ENCODE peak calls at places on chromosomes 12 and 14, in five cellular contexts. One of them, this sample, is unnamed.

GRCh38 chr12:28622416-28622815 is 432.2 kb downstream of the CCDC91 start:
- DNase-seq in GM23248: peak; percentile 78
- DNase-seq in A549: no peak
- DNase-seq in bronchial epithelial cell: peak; percentile 38
- DNase-seq in fibroblast of lung: peak; percentile 68
- DNase-seq in this sample: no peak

GRCh38 chr14:59483360-59483759 is 848 bp downstream of the L3HYPDH start:
- DNase-seq in A549: peak; percentile 47
- DNase-seq in bronchial epithelial cell: peak; percentile 53
- DNase-seq in fibroblast of lung: peak; percentile 90
- DNase-seq in GM23248: peak; percentile 77
- DNase-seq in this sample: peak; percentile 9

GRCh38 chr14:52834440-52834842 is 43.0 kb upstream of the GNPNAT1 start:
- DNase-seq in bronchial epithelial cell: peak; percentile 71
- DNase-seq in GM23248: peak; percentile 81
- DNase-seq in fibroblast of lung: peak; percentile 85
- DNase-seq in A549: peak; percentile 68
- DNase-seq in this sample: no peak

GRCh38 chr14:23321572-23322547 is 603 bp downstream of the PABPN1 start:
- DNase-seq in bronchial epithelial cell: peak; percentile 60
- DNase-seq in A549: peak; percentile 44
- DNase-seq in GM23248: peak; percentile 88
- DNase-seq in fibroblast of lung: peak; percentile 59
- DNase-seq in this sample: no peak

GRCh38 chr12:31740618-31741017 is 11.8 kb upstream of the AMN1 start:
- DNase-seq in A549: no peak
- DNase-seq in GM23248: no peak
- DNase-seq in bronchial epithelial cell: no peak
- DNase-seq in fibroblast of lung: no peak
- DNase-seq in this sample: no peak

GRCh38 chr12:71242511-71242910 is 84.7 kb upstream of the TSPAN8 start:
- DNase-seq in A549: no peak
- DNase-seq in fibroblast of lung: peak; percentile 23
- DNase-seq in bronchial epithelial cell: no peak
- DNase-seq in GM23248: no peak
- DNase-seq in this sample: no peak

GRCh38 chr14:100827140-100827517 is 1.2 kb downstream of the MEG3 start:
- DNase-seq in fibroblast of lung: peak; percentile 33
- DNase-seq in GM23248: peak; percentile 59
- DNase-seq in A549: no peak
- DNase-seq in bronchial epithelial cell: no peak
- DNase-seq in this sample: no peak

GRCh38 chr12:115478505-115478904 is 794.5 kb upstream of the TBX3 start:
- DNase-seq in bronchial epithelial cell: no peak
- DNase-seq in GM23248: no peak
- DNase-seq in A549: no peak
- DNase-seq in fibroblast of lung: no peak
- DNase-seq in this sample: no peak

GRCh38 chr12:53380797-53381738 is 1.1 kb downstream of the SP1 start:
- DNase-seq in bronchial epithelial cell: peak; percentile 79
- DNase-seq in GM23248: peak; percentile 75
- DNase-seq in A549: no peak
- DNase-seq in fibroblast of lung: peak; percentile 47
- DNase-seq in this sample: no peak

GRCh38 chr14:29236848-29237247 is 470.3 kb downstream of the FOXG1 start:
- DNase-seq in A549: peak; percentile 20
- DNase-seq in GM23248: peak; percentile 92
- DNase-seq in fibroblast of lung: peak; percentile 89
- DNase-seq in bronchial epithelial cell: peak; percentile 97
- DNase-seq in this sample: no peak

GRCh38 chr14:31425905-31426304 is 5.6 kb upstream of the HEATR5A start:
- DNase-seq in fibroblast of lung: no peak
- DNase-seq in GM23248: no peak
- DNase-seq in bronchial epithelial cell: no peak
- DNase-seq in A549: no peak
- DNase-seq in this sample: no peak

GRCh38 chr12:24846689-24847088 is 102.2 kb downstream of the BCAT1 start:
- DNase-seq in GM23248: no peak
- DNase-seq in A549: no peak
- DNase-seq in fibroblast of lung: no peak
- DNase-seq in bronchial epithelial cell: no peak
- DNase-seq in this sample: no peak

GRCh38 chr12:67434653-67435375 is 165.7 kb downstream of the CAND1 start:
- DNase-seq in A549: peak; percentile 66
- DNase-seq in fibroblast of lung: peak; percentile 99
- DNase-seq in bronchial epithelial cell: peak; percentile 88
- DNase-seq in GM23248: peak; percentile 97
- DNase-seq in this sample: no peak

GRCh38 chr12:102182635-102183034 is 15.0 kb downstream of the PMCH start:
- DNase-seq in GM23248: no peak
- DNase-seq in A549: no peak
- DNase-seq in bronchial epithelial cell: peak; percentile 28
- DNase-seq in fibroblast of lung: no peak
- DNase-seq in this sample: no peak

GRCh38 chr14:69238883-69239282 is 21.1 kb upstream of the GALNT16 start:
- DNase-seq in fibroblast of lung: no peak
- DNase-seq in bronchial epithelial cell: no peak
- DNase-seq in A549: no peak
- DNase-seq in GM23248: no peak
- DNase-seq in this sample: no peak

GRCh38 chr12:53498235-53498630 is 1.0 kb downstream of the MAP3K12 start:
- DNase-seq in bronchial epithelial cell: no peak
- DNase-seq in GM23248: no peak
- DNase-seq in fibroblast of lung: no peak
- DNase-seq in A549: no peak
- DNase-seq in this sample: no peak

GRCh38 chr14:35215110-35215872 is 76.9 kb upstream of the PSMA6 start:
- DNase-seq in GM23248: peak; percentile 67
- DNase-seq in A549: peak; percentile 69
- DNase-seq in fibroblast of lung: peak; percentile 71
- DNase-seq in bronchial epithelial cell: peak; percentile 59
- DNase-seq in this sample: no peak

GRCh38 chr14:39381366-39381765 is 50.9 kb downstream of the FBXO33 start:
- DNase-seq in bronchial epithelial cell: no peak
- DNase-seq in A549: no peak
- DNase-seq in fibroblast of lung: peak; percentile 7
- DNase-seq in GM23248: no peak
- DNase-seq in this sample: no peak

GRCh38 chr14:68476965-68477455 is 315.9 kb downstream of the ZFP36L1 start:
- DNase-seq in fibroblast of lung: no peak
- DNase-seq in GM23248: no peak
- DNase-seq in A549: no peak
- DNase-seq in bronchial epithelial cell: no peak
- DNase-seq in this sample: no peak

GRCh38 chr12:32198555-32198954 is 91.9 kb downstream of the BICD1 start:
- DNase-seq in fibroblast of lung: peak; percentile 41
- DNase-seq in A549: no peak
- DNase-seq in GM23248: peak; percentile 81
- DNase-seq in bronchial epithelial cell: peak; percentile 95
- DNase-seq in this sample: no peak

GRCh38 chr14:102593841-102594170 is 1.4 kb downstream of the RCOR1 start:
- DNase-seq in A549: no peak
- DNase-seq in GM23248: no peak
- DNase-seq in bronchial epithelial cell: no peak
- DNase-seq in fibroblast of lung: no peak
- DNase-seq in this sample: no peak

GRCh38 chr14:92368001-92368400 is 45.0 kb downstream of the SLC24A4 start:
- DNase-seq in bronchial epithelial cell: peak; percentile 4
- DNase-seq in fibroblast of lung: no peak
- DNase-seq in GM23248: no peak
- DNase-seq in A549: no peak
- DNase-seq in this sample: no peak

GRCh38 chr14:50530358-50530757 is 2.0 kb downstream of the MAP4K5 start:
- DNase-seq in A549: no peak
- DNase-seq in GM23248: peak; percentile 78
- DNase-seq in fibroblast of lung: peak; percentile 73
- DNase-seq in bronchial epithelial cell: peak; percentile 74
- DNase-seq in this sample: no peak

GRCh38 chr14:50530794-50531193 is 1.6 kb downstream of the MAP4K5 start:
- DNase-seq in fibroblast of lung: peak; percentile 23
- DNase-seq in GM23248: peak; percentile 31
- DNase-seq in bronchial epithelial cell: no peak
- DNase-seq in A549: no peak
- DNase-seq in this sample: no peak

GRCh38 chr14:50527970-50528369 is 4.4 kb downstream of the MAP4K5 start:
- DNase-seq in A549: no peak
- DNase-seq in GM23248: peak; percentile 53
- DNase-seq in fibroblast of lung: peak; percentile 78
- DNase-seq in bronchial epithelial cell: no peak
- DNase-seq in this sample: no peak

GRCh38 chr14:50531595-50532501 is 521 bp downstream of the MAP4K5 start:
- DNase-seq in bronchial epithelial cell: no peak
- DNase-seq in A549: peak; percentile 61
- DNase-seq in GM23248: peak; percentile 79
- DNase-seq in fibroblast of lung: peak; percentile 55
- DNase-seq in this sample: peak; percentile 47

DNA sequence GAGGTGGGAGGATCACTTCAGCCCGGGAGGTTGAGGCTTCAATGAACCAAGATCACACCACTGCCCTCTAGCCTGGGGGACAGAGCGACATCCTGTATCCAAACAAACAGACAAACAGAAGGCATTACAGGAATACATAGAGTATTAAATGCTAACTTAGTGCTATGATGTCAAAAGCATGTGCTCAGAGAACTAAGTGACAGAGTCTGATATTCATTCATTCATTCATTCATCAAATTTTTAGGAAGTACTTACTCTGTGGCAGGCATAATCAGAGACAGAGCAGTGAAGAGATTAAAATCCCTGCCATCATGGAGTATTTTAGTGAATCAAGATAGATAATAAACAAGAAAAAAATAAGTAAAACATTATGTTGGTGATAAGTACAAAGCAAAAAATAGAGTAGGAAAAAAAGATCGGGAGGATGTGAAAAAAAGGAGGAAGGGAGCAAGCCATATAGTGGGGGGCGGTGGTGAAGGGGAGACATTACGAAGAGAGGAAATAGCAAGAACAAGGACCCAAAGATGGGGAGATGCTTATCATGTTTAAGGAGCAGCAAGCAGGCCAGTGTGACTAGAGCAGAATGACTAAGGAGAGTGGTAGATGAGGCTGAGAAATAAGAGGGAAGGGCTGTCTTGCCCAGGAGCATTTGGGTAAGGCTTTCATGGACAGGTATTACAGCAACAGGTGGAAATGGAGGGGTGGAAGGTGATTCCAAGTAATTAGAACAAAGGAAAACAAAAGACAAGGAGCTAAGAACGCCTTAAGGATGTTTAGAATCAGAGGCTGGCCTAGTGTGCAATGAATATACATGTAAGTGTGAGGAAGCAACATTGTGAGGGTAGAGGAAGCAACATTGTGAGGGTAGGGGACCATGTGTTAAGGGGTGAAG is 2.8 kb downstream of the MAP4K5 start:
- DNase-seq in GM23248: peak; percentile 61
- DNase-seq in bronchial epithelial cell: no peak
- DNase-seq in A549: no peak
- DNase-seq in fibroblast of lung: peak; percentile 56
- DNase-seq in this sample: no peak
- H3K4me3 ChIP-seq in GM23248: peak overlapping the region; percentile 94
- H3K4me3 ChIP-seq in bronchial epithelial cell: no peak overlapping the region
- H3K4me3 ChIP-seq in A549: no peak overlapping the region
- H3K4me3 ChIP-seq in fibroblast of lung: peak overlapping the region; percentile 97
- H3K4me3 ChIP-seq in this sample: no peak overlapping the region

GRCh38 chr12:51950682-51951198 is 759 bp upstream of the ACVR1B start:
- DNase-seq in A549: no peak
- DNase-seq in fibroblast of lung: no peak
- DNase-seq in bronchial epithelial cell: no peak
- DNase-seq in GM23248: no peak
- DNase-seq in this sample: no peak

GRCh38 chr12:51948066-51948465 is 3.4 kb upstream of the ACVR1B start:
- DNase-seq in fibroblast of lung: no peak
- DNase-seq in GM23248: no peak
- DNase-seq in bronchial epithelial cell: no peak
- DNase-seq in A549: no peak
- DNase-seq in this sample: no peak

GRCh38 chr12:51951199-51951842 is at the start of gene ACVR1B:
- DNase-seq in fibroblast of lung: peak; percentile 85
- DNase-seq in A549: peak; percentile 90
- DNase-seq in GM23248: peak; percentile 97
- DNase-seq in bronchial epithelial cell: peak; percentile 73
- DNase-seq in this sample: peak; percentile 94

GRCh38 chr12:51947597-51947996 is 3.9 kb upstream of the ACVR1B start:
- DNase-seq in A549: no peak
- DNase-seq in fibroblast of lung: no peak
- DNase-seq in bronchial epithelial cell: no peak
- DNase-seq in GM23248: no peak
- DNase-seq in this sample: no peak

GRCh38 chr12:51949342-51950030 is 2.0 kb upstream of the ACVR1B start:
- DNase-seq in bronchial epithelial cell: no peak
- DNase-seq in A549: no peak
- DNase-seq in GM23248: peak; percentile 67
- DNase-seq in fibroblast of lung: no peak
- DNase-seq in this sample: no peak
- H3K4me3 ChIP-seq in bronchial epithelial cell: no peak overlapping the region
- H3K4me3 ChIP-seq in A549: no peak overlapping the region
- H3K4me3 ChIP-seq in GM23248: no peak overlapping the region
- H3K4me3 ChIP-seq in fibroblast of lung: no peak overlapping the region
- H3K4me3 ChIP-seq in this sample: no peak overlapping the region

GRCh38 chr14:105138021-105138541 is 30.5 kb downstream of the JAG2 start:
- DNase-seq in fibroblast of lung: no peak
- DNase-seq in bronchial epithelial cell: no peak
- DNase-seq in A549: no peak
- DNase-seq in GM23248: no peak
- DNase-seq in this sample: peak; percentile 35
- H3K4me3 ChIP-seq in fibroblast of lung: no peak overlapping the region
- H3K4me3 ChIP-seq in bronchial epithelial cell: no peak overlapping the region
- H3K4me3 ChIP-seq in A549: no peak overlapping the region
- H3K4me3 ChIP-seq in GM23248: no peak overlapping the region
- H3K4me3 ChIP-seq in this sample: no peak overlapping the region

GRCh38 chr12:19850341-19851065 is 411.2 kb downstream of the AEBP2 start:
- DNase-seq in GM23248: peak; percentile 44
- DNase-seq in bronchial epithelial cell: no peak
- DNase-seq in fibroblast of lung: peak; percentile 78
- DNase-seq in A549: no peak
- DNase-seq in this sample: no peak

GRCh38 chr12:19846561-19846960 is 407.3 kb downstream of the AEBP2 start:
- DNase-seq in A549: peak; percentile 19
- DNase-seq in GM23248: peak; percentile 74
- DNase-seq in fibroblast of lung: peak; percentile 88
- DNase-seq in bronchial epithelial cell: peak; percentile 71
- DNase-seq in this sample: no peak

GRCh38 chr12:19847294-19848059 is 408.2 kb downstream of the AEBP2 start:
- DNase-seq in A549: no peak
- DNase-seq in bronchial epithelial cell: no peak
- DNase-seq in fibroblast of lung: peak; percentile 93
- DNase-seq in GM23248: peak; percentile 19
- DNase-seq in this sample: no peak

GRCh38 chr12:19848426-19848825 is 409.1 kb downstream of the AEBP2 start:
- DNase-seq in fibroblast of lung: no peak
- DNase-seq in GM23248: no peak
- DNase-seq in bronchial epithelial cell: no peak
- DNase-seq in A549: no peak
- DNase-seq in this sample: no peak

DNA sequence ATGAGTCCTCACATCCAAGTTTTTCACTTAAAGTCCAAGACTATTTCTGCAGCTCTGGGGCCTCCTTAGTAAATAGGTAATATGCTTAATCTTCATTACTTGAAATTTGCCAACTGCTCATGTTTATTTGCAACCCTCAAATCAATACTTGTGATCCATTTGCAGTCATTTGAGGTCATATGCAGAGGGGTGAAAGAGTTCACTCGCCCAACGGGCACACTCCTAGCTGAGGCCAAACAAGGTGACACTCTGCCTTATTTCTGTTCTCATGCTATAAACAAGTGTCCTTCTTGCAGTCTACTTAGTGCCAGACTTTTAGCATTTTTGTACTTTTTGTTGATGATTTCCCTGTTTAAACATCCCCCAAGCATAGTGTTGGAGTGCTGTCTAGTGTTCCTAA is 409.9 kb downstream of the AEBP2 start:
- DNase-seq in bronchial epithelial cell: no peak
- DNase-seq in GM23248: no peak
- DNase-seq in fibroblast of lung: no peak
- DNase-seq in A549: no peak
- DNase-seq in this sample: no peak
- H3K4me3 ChIP-seq in bronchial epithelial cell: no peak overlapping the region
- H3K4me3 ChIP-seq in GM23248: no peak overlapping the region
- H3K4me3 ChIP-seq in fibroblast of lung: no peak overlapping the region
- H3K4me3 ChIP-seq in A549: no peak overlapping the region
- H3K4me3 ChIP-seq in this sample: no peak overlapping the region

This sample was measured in Caco-2.